ENCODE peak calls at places on chromosomes 7 and 10, in ten cellular contexts. V is GM20000, U is gastrocnemius medialis, F is GM12878, H is fibroblast of mammary gland, M is B cell, P is Calu3, A is A549, W is osteocyte, I is astrocyte. B is an unnamed sample.

GRCh38 chr10:44925224-44925623 is 14.1 kb downstream of the TMEM72 start:
- DNase-seq in V (no peak), U (no peak), F (no peak), H (no peak), M (no peak), P (peak; percentile 53), A (no peak), W (peak; percentile 54), I (no peak), B (peak; percentile 67)

GRCh38 chr10:43070121-43071085 is 6.5 kb upstream of the RET start:
- DNase-seq in V (no peak), U (no peak), F (no peak), H (no peak), M (no peak), P (no peak), A (no peak), W (no peak), I (no peak), B (no peak)

GRCh38 chr7:92836489-92837213 is at the start of gene CDK6:
- DNase-seq in V (peak; percentile 89), U (no peak), F (no peak), H (peak; percentile 42), M (peak; percentile 62), P (peak; percentile 73), A (peak; percentile 56), W (peak; percentile 88), I (peak; percentile 61), B (peak; percentile 78)

GRCh38 chr7:155752756-155753445 is 59.4 kb downstream of the SHH start:
- DNase-seq in V (peak; percentile 39), U (no peak), F (peak; percentile 61), H (no peak), M (no peak), P (no peak), A (no peak), W (no peak), I (no peak), B (no peak)

GRCh38 chr7:1324028-1324900 is 91.6 kb downstream of the UNCX start:
- DNase-seq in V (no peak), U (no peak), F (no peak), H (no peak), M (peak; percentile 34), P (no peak), A (no peak), W (no peak), I (no peak), B (no peak)

GRCh38 chr7:73904219-73905136 is 43.5 kb downstream of the TMEM270 start:
- DNase-seq in V (no peak), U (no peak), F (no peak), H (peak; percentile 43), M (no peak), P (no peak), A (no peak), W (no peak), I (peak; percentile 32), B (no peak)

GRCh38 chr7:51629206-51629605 is 312.6 kb upstream of the COBL start:
- DNase-seq in V (no peak), U (no peak), F (no peak), H (no peak), M (no peak), P (no peak), A (no peak), W (no peak), I (peak; percentile 10), B (no peak)

GRCh38 chr10:113108180-113108835 is 158.3 kb downstream of the TCF7L2 start:
- DNase-seq in V (no peak), U (no peak), F (no peak), H (no peak), M (no peak), P (peak; percentile 28), A (no peak), W (no peak), I (no peak), B (no peak)

GRCh38 chr7:9711259-9711658 is 1262.4 kb upstream of the PHF14 start:
- DNase-seq in V (no peak), U (no peak), F (no peak), H (no peak), M (no peak), P (no peak), A (no peak), W (no peak), I (no peak), B (no peak)

GRCh38 chr7:17530249-17530648 is 231.8 kb downstream of the AHR start:
- DNase-seq in V (no peak), U (no peak), F (no peak), H (peak; percentile 81), M (no peak), P (no peak), A (no peak), W (no peak), I (peak; percentile 95), B (no peak)

GRCh38 chr7:114026486-114027089 is 107.8 kb upstream of the PPP1R3A start:
- DNase-seq in V (peak; percentile 51), U (no peak), F (no peak), H (peak; percentile 67), M (no peak), P (peak; percentile 43), A (peak; percentile 36), W (no peak), I (peak; percentile 29), B (no peak)

GRCh38 chr10:122258136-122259074 is 12.7 kb upstream of the BTBD16 start:
- DNase-seq in V (no peak), U (no peak), F (no peak), H (no peak), M (no peak), P (no peak), A (no peak), W (no peak), I (peak; percentile 35), B (no peak)

GRCh38 chr7:131652934-131653333 is 96.5 kb upstream of the PODXL start:
- DNase-seq in V (no peak), U (no peak), F (no peak), H (no peak), M (no peak), P (no peak), A (no peak), W (no peak), I (no peak), B (no peak)

GRCh38 chr10:133465950-133466474 is 12.3 kb downstream of the SCART1 start:
- DNase-seq in V (no peak), U (no peak), F (no peak), H (no peak), M (no peak), P (no peak), A (no peak), W (peak; percentile 82), I (no peak), B (no peak)

GRCh38 chr7:38334163-38334562 is 60.7 kb upstream of the TARP start:
- DNase-seq in V (no peak), U (no peak), F (no peak), H (no peak), M (no peak), P (no peak), A (no peak), W (no peak), I (no peak), B (no peak)

GRCh38 chr7:129363-130221 is 62.8 kb upstream of the FAM20C start:
- DNase-seq in V (no peak), U (no peak), F (no peak), H (peak; percentile 73), M (no peak), P (no peak), A (no peak), W (no peak), I (no peak), B (no peak)

DNA sequence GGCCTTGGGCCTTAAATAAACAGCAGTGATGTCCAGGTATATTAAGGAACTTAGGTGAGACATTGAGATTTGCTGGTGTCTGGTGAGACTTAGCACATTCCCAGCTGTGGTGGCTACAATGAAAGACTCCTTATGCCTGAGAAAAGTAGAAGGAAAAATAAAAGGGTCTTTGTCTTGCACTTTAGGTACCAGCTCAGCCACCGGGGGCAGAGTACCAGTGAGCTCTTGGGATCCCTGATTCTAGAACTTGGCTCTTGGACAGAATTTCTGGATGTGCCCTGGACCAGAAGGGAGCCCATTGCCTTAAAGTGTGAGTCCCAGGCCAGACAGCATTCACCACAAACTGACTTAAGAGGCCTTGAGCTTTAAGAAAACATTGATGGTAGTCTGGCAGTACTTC is 1038.7 kb downstream of the SORCS3 start:
- DNase-seq in V (no peak), U (no peak), F (no peak), H (no peak), M (no peak), P (no peak), A (no peak), W (no peak), I (no peak), B (no peak)
- TF ChIP-seq CTCF in V (no peak), U (no peak), F (no peak), H (no peak), M (no peak), P (no peak), A (no peak), W (no peak), I (no peak), B (peak; percentile 50)

GRCh38 chr7:142030294-142030693 is 34.6 kb downstream of the MGAM start:
- DNase-seq in V (no peak), U (no peak), F (no peak), H (peak; percentile 48), M (no peak), P (no peak), A (no peak), W (no peak), I (no peak), B (no peak)

GRCh38 chr7:142025896-142026295 is 30.2 kb downstream of the MGAM start:
- DNase-seq in V (no peak), U (no peak), F (no peak), H (peak; percentile 47), M (no peak), P (no peak), A (no peak), W (no peak), I (peak; percentile 41), B (no peak)

DNA sequence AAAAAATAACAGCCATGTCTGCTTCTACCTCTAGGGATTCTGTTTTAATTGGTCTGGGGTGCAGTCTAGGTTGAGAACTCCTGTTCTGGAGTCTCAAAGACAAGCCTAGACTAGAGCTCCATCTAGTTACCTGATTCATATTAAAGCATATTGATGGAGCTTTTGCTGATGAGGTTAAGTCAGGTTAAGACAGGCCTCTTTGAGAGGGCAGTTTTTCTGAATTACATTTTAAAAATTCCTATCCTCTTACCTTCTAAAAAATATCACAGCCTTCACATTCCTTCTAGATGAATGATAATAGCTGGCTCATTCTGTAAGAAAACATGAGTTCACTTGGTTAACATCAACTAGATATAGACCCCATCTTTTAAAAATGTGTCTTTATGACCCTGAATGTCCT is 28.9 kb downstream of the MGAM start:
- DNase-seq in V (no peak), U (no peak), F (no peak), H (peak; percentile 7), M (no peak), P (no peak), A (no peak), W (no peak), I (peak; percentile 39), B (no peak)
- TF ChIP-seq CTCF in V (no peak), U (no peak), F (no peak), H (no peak), M (no peak), P (no peak), A (no peak), W (no peak), I (no peak), B (no peak)

GRCh38 chr10:84237199-84238051 is 3.9 kb downstream of the LRIT1 start:
- DNase-seq in V (no peak), U (no peak), F (no peak), H (no peak), M (no peak), P (no peak), A (no peak), W (no peak), I (no peak), B (no peak)
- TF ChIP-seq CTCF in V (no peak), U (no peak), F (no peak), H (no peak), M (no peak), P (no peak), A (no peak), W (no peak), I (no peak), B (peak; percentile 54)

GRCh38 chr10:66265398-66265797 is 660.4 kb upstream of the LRRTM3 start:
- DNase-seq in V (no peak), U (no peak), F (no peak), H (no peak), M (no peak), P (no peak), A (no peak), W (no peak), I (no peak), B (no peak)
- TF ChIP-seq CTCF in V (no peak), U (no peak), F (no peak), H (no peak), M (no peak), P (no peak), A (no peak), W (no peak), I (no peak), B (no peak)